ENCODE peak calls at places on chromosomes 16 and 17, in eight cellular contexts. I is iPS DF 6.9, D is heart left ventricle, Y is prostate gland, R is uterus, Z is fibroblast of lung, V is testis, C is colonic mucosa. Q is an unnamed sample.

GRCh38 chr17:38667099-38667786 is 7.5 kb downstream of the EPOP start:
- DNase-seq in I (peak; percentile 64), D (peak; percentile 54), Y (peak; percentile 41), R (peak; percentile 58), Z (peak; percentile 52), V (peak; percentile 79), C (peak; percentile 65), Q (no peak)

GRCh38 chr17:72985882-72986720 is 106.4 kb downstream of the SLC39A11 start:
- DNase-seq in I (peak; percentile 80), D (peak; percentile 61), Y (peak; percentile 64), R (peak; percentile 22), Z (peak; percentile 55), V (peak; percentile 71), C (peak; percentile 76), Q (peak; percentile 76)

GRCh38 chr17:28900986-28901726 is 1.7 kb downstream of the DHRS13 start:
- DNase-seq in I (no peak), D (no peak), Y (no peak), R (no peak), Z (no peak), V (no peak), C (no peak), Q (no peak)

GRCh38 chr16:22235839-22236745 is 30.0 kb downstream of the EEF2K start:
- DNase-seq in I (no peak), D (no peak), Y (peak; percentile 35), R (no peak), Z (no peak), V (no peak), C (peak; percentile 50), Q (no peak)

GRCh38 chr16:67967183-67967955 is 1.1 kb downstream of the SLC12A4 start:
- DNase-seq in I (no peak), D (no peak), Y (no peak), R (no peak), Z (no peak), V (no peak), C (no peak), Q (no peak)

GRCh38 chr16:3689731-3690130 is 27.6 kb downstream of the TRAP1 start:
- DNase-seq in I (no peak), D (no peak), Y (no peak), R (no peak), Z (no peak), V (no peak), C (no peak), Q (no peak)

GRCh38 chr16:87344931-87345631 is 27.9 kb upstream of the C16orf95 start:
- DNase-seq in I (no peak), D (peak; percentile 49), Y (no peak), R (peak; percentile 42), Z (peak; percentile 13), V (no peak), C (peak; percentile 70), Q (no peak)

GRCh38 chr16:12538667-12539081 is 265.0 kb downstream of the CPPED1 start:
- DNase-seq in I (no peak), D (no peak), Y (no peak), R (no peak), Z (peak; percentile 21), V (no peak), C (no peak), Q (no peak)

GRCh38 chr16:14489460-14489859 is 140.6 kb downstream of the PARN start:
- DNase-seq in I (no peak), D (peak; percentile 25), Y (no peak), R (no peak), Z (no peak), V (no peak), C (no peak), Q (no peak)

GRCh38 chr17:6554871-6555330 is 1.5 kb downstream of the PITPNM3 start:
- DNase-seq in I (no peak), D (no peak), Y (no peak), R (no peak), Z (no peak), V (no peak), C (peak; percentile 65), Q (no peak)

GRCh38 chr17:63086483-63087185 is 120.6 kb downstream of the TANC2 start:
- DNase-seq in I (no peak), D (no peak), Y (no peak), R (no peak), Z (peak; percentile 39), V (peak; percentile 27), C (no peak), Q (no peak)

GRCh38 chr16:30722916-30723315 is 23.9 kb downstream of the SRCAP start:
- DNase-seq in I (no peak), D (no peak), Y (no peak), R (no peak), Z (no peak), V (no peak), C (no peak), Q (no peak)

GRCh38 chr17:78724544-78724943 is 57.5 kb downstream of the CYTH1 start:
- DNase-seq in I (no peak), D (peak; percentile 56), Y (peak; percentile 66), R (no peak), Z (no peak), V (no peak), C (no peak), Q (no peak)

GRCh38 chr16:72878301-72879269 is 169.3 kb downstream of the ZFHX3 start:
- DNase-seq in I (no peak), D (no peak), Y (no peak), R (no peak), Z (peak; percentile 80), V (peak; percentile 70), C (no peak), Q (no peak)

GRCh38 chr17:3929181-3929580 is 12.9 kb upstream of the P2RX1 start:
- DNase-seq in I (no peak), D (no peak), Y (no peak), R (no peak), Z (no peak), V (no peak), C (no peak), Q (no peak)

GRCh38 chr16:82954224-82954929 is 327.6 kb downstream of the CDH13 start:
- DNase-seq in I (no peak), D (no peak), Y (no peak), R (no peak), Z (peak; percentile 78), V (no peak), C (no peak), Q (no peak)

GRCh38 chr17:9052921-9053320 is 31.6 kb downstream of the NTN1 start:
- DNase-seq in I (no peak), D (no peak), Y (no peak), R (no peak), Z (no peak), V (no peak), C (peak; percentile 31), Q (no peak)

DNA sequence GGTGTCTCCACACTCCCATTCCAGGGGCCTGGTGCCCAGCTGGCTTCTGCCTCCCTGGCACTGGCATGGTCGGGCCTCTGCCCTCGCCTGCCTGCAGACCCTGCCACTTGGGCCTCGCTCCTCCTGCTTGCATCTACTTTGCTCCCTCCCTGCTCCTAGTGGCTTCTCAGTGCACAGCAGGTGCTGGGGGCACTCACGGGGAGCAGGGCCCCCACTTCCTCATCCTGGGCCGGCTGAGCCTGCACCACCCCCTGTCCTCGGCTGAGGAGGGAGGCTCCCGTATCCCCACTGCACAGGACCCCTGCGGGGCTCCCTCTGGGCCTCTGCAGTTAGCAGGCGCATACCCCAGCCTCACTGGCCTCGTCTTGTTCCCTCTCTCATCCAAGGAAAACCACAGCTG is 35.2 kb downstream of the CIBAR2 start:
- DNase-seq in I (no peak), D (no peak), Y (no peak), R (no peak), Z (no peak), V (no peak), C (no peak), Q (no peak)
- H3K4me1 ChIP-seq in I (peaks cover 3% of the 10 kb centered on the region), D (peaks cover 7% of the 10 kb centered on the region), Y (no peaks in the 10 kb centered on the region), R (no peaks in the 10 kb centered on the region), Z (peaks cover 3% of the 10 kb centered on the region), V (no peaks in the 10 kb centered on the region), C (no peaks in the 10 kb centered on the region), Q (no peaks in the 10 kb centered on the region)

GRCh38 chr16:52533296-52533695 is 13.6 kb downstream of the TOX3 start:
- DNase-seq in I (no peak), D (no peak), Y (no peak), R (no peak), Z (no peak), V (no peak), C (no peak), Q (no peak)
- H3K4me1 ChIP-seq in I (peaks cover 4% of the 10 kb centered on the region), D (no peaks in the 10 kb centered on the region), Y (no peaks in the 10 kb centered on the region), R (no peaks in the 10 kb centered on the region), Z (no peaks in the 10 kb centered on the region), V (no peaks in the 10 kb centered on the region), C (no peaks in the 10 kb centered on the region), Q (no peaks in the 10 kb centered on the region)

GRCh38 chr17:58982626-58983025 is 124.1 kb downstream of the TRIM37 start:
- DNase-seq in I (no peak), D (no peak), Y (no peak), R (no peak), Z (no peak), V (no peak), C (no peak), Q (no peak)

GRCh38 chr17:58989629-58990028 is 117.1 kb downstream of the TRIM37 start:
- DNase-seq in I (no peak), D (no peak), Y (no peak), R (no peak), Z (no peak), V (no peak), C (no peak), Q (no peak)

GRCh38 chr17:58985265-58985810 is 121.3 kb downstream of the TRIM37 start:
- DNase-seq in I (no peak), D (no peak), Y (no peak), R (no peak), Z (no peak), V (peak; percentile 39), C (no peak), Q (no peak)

GRCh38 chr17:58991718-58992331 is 114.9 kb downstream of the TRIM37 start:
- DNase-seq in I (no peak), D (no peak), Y (no peak), R (no peak), Z (peak; percentile 87), V (no peak), C (peak; percentile 26), Q (no peak)

DNA sequence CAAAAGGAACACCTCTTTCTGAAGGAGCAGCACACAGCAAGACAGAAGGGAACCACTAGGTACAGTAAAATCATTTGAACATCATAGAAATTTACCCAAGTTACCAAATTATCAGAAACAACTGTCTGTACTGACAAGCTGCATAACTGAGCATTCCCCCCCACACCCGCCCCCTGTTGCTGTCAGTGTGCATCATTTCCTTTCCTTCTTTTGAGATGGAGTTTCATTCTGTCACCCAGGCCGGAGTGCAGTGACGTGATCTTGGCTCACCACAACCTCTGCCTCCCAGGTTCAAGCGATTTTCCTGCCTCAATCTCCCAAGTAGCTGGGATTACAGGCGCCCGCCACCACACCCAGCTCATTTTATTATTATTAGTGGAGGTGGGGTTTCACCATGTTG is 120.7 kb downstream of the TRIM37 start:
- DNase-seq in I (no peak), D (no peak), Y (no peak), R (no peak), Z (no peak), V (no peak), C (no peak), Q (no peak)
- H3K4me1 ChIP-seq in I (no peaks in the 10 kb centered on the region), D (no peaks in the 10 kb centered on the region), Y (no peaks in the 10 kb centered on the region), R (no peaks in the 10 kb centered on the region), Z (no peaks in the 10 kb centered on the region), V (no peaks in the 10 kb centered on the region), C (no peaks in the 10 kb centered on the region), Q (no peaks in the 10 kb centered on the region)

DNA sequence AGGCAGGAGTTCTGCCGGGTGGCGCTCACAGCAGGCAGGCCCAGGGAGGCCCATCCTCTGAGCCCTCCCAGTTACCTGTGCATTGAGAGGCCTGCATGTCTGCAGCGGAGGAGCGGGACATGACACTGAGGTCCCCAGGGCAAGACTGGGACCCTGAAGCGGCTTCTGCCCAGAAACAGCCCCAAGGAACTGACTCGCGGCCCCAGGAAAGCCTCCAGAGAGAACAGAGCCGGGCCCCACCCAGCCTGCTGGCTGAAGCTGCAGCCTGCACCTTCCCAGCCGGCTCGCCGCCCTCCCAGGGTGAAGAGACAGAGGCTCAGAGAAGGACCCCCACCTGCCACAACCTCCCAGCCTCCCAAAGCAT is 16.5 kb downstream of the ZNF423 start:
- DNase-seq in I (no peak), D (no peak), Y (no peak), R (no peak), Z (no peak), V (no peak), C (no peak), Q (no peak)
- H3K4me1 ChIP-seq in I (peaks cover 20% of the 10 kb centered on the region), D (peaks cover 48% of the 10 kb centered on the region), Y (peaks cover 6% of the 10 kb centered on the region), R (no peaks in the 10 kb centered on the region), Z (no peaks in the 10 kb centered on the region), V (peaks cover 34% of the 10 kb centered on the region), C (no peaks in the 10 kb centered on the region), Q (no peaks in the 10 kb centered on the region)